ENCODE peak calls at places on chromosomes 7 and 10, in seven cellular contexts. H is lung microvascular endothelial cell, E is HS-27A, K is Calu3, F is fibroblast of lung, U is GM12865, V is pancreas. P is an unnamed sample.

GRCh38 chr7:154871928-154872750 is 130.8 kb downstream of the PAXIP1 start:
- DNase-seq in V (no peak), E (no peak), U (no peak), F (no peak), K (no peak), H (no peak), P (no peak)

GRCh38 chr10:1420663-1421362 is 316.5 kb downstream of the ADARB2 start:
- DNase-seq in V (peak), F (peak), U (peak), K (peak), E (no peak), H (peak), P (peak)

GRCh38 chr10:3094565-3095168 is 27.3 kb downstream of the PFKP start:
- DNase-seq in U (no peak), E (no peak), K (no peak), F (no peak), H (no peak), V (no peak), P (no peak)

GRCh38 chr7:130425798-130426197 is 15.0 kb downstream of the CEP41 start:
- DNase-seq in U (no peak), H (no peak), E (no peak), F (no peak), V (no peak), K (no peak), P (no peak)

GRCh38 chr10:58385784-58386112 is 538 bp downstream of the TFAM start:
- DNase-seq in H (peak), E (peak), U (peak), V (peak), F (peak), K (peak), P (peak)

GRCh38 chr10:29627201-29628105 is 7.3 kb downstream of the SVIL start:
- DNase-seq in K (no peak), F (peak), V (no peak), H (peak), E (no peak), U (no peak), P (no peak)

GRCh38 chr7:117172283-117172682 is 150.6 kb downstream of the WNT2 start:
- DNase-seq in U (no peak), E (no peak), V (no peak), H (no peak), F (no peak), K (no peak), P (no peak)

GRCh38 chr7:139108256-139109187 is 998 bp downstream of the ZC3HAV1 start:
- DNase-seq in H (peak), K (peak), F (peak), E (no peak), U (peak), V (peak), P (peak)

GRCh38 chr10:34681933-34682332 is 133.2 kb downstream of the PARD3 start:
- DNase-seq in F (no peak), H (no peak), K (no peak), V (no peak), E (no peak), U (no peak), P (peak)

GRCh38 chr10:90621577-90621976 is 236.3 kb downstream of the HTR7 start:
- DNase-seq in F (peak), V (no peak), K (peak), U (no peak), H (peak), E (no peak), P (no peak)

GRCh38 chr7:26278769-26279168 is 12.9 kb upstream of the SNX10 start:
- DNase-seq in U (peak), E (no peak), F (peak), K (peak), V (no peak), H (peak), P (peak)

GRCh38 chr10:110568055-110568735 is 700 bp downstream of the SMC3 start:
- DNase-seq in U (peak), F (peak), K (no peak), E (no peak), V (peak), H (peak), P (peak)

GRCh38 chr7:39421661-39422060 is 144.5 kb upstream of the YAE1 start:
- DNase-seq in F (no peak), U (no peak), V (no peak), K (no peak), E (no peak), H (no peak), P (no peak)

GRCh38 chr10:62109532-62110293 is 158.9 kb downstream of the RTKN2 start:
- DNase-seq in V (no peak), U (peak), K (no peak), F (no peak), E (no peak), H (no peak), P (peak)

GRCh38 chr10:133454204-133454893 is 604 bp downstream of the SCART1 start:
- DNase-seq in E (no peak), F (no peak), H (no peak), V (no peak), K (no peak), U (no peak), P (no peak)

GRCh38 chr7:128215739-128216138 is 25.3 kb upstream of the LEP start:
- DNase-seq in H (no peak), E (peak), F (peak), U (no peak), V (no peak), K (no peak), P (no peak)

GRCh38 chr10:33223326-33224014 is 111.0 kb downstream of the NRP1 start:
- DNase-seq in E (no peak), U (no peak), F (no peak), H (no peak), K (no peak), V (no peak), P (no peak)

GRCh38 chr10:110446277-110446676 is 51.4 kb upstream of the DUSP5 start:
- DNase-seq in H (no peak), V (no peak), F (no peak), K (no peak), U (no peak), E (no peak), P (no peak)

GRCh38 chr7:131859162-131859821 is 302.9 kb upstream of the PODXL start:
- DNase-seq in F (peak), E (no peak), H (peak), U (peak), K (peak), V (peak), P (peak)

GRCh38 chr10:32957341-32958084 is 517 bp downstream of the ITGB1 start:
- DNase-seq in K (peak), E (no peak), H (peak), F (no peak), U (peak), V (peak), P (peak)

GRCh38 chr10:132463333-132464255 is 66.6 kb downstream of the PWWP2B start:
- DNase-seq in E (no peak), H (no peak), V (peak), F (peak), U (no peak), K (no peak), P (peak)

GRCh38 chr10:129854796-129855705 is 109.0 kb downstream of the EBF3 start:
- DNase-seq in H (no peak), V (no peak), F (no peak), U (no peak), K (no peak), E (no peak), P (no peak)

P was measured in Karpas-422.